ENCODE peak calls at places on chromosomes 6 and 20, in seven cellular contexts. P is hypothalamus, B is H1, C is NCI-H510A, O is amniotic stem cell, Q is uterus, D is tibial nerve. Y is an unnamed sample.

GRCh38 chr6:126307859-126308258 is 32.1 kb upstream of the CENPW start:
- DNase-seq in P (no peak), B (no peak), C (no peak), O (peak; percentile 55), Q (peak; percentile 60), D (no peak), Y (no peak)

GRCh38 chr6:167099707-167100106 is 23.2 kb upstream of the CCR6 start:
- DNase-seq in P (no peak), B (no peak), C (no peak), O (no peak), Q (no peak), D (no peak), Y (no peak)

GRCh38 chr6:45882671-45883070 is 133.0 kb downstream of the CLIC5 start:
- DNase-seq in P (no peak), B (no peak), C (no peak), O (no peak), Q (no peak), D (no peak), Y (no peak)

GRCh38 chr6:157761331-157761921 is 61.6 kb upstream of the SNX9 start:
- DNase-seq in P (no peak), B (no peak), C (no peak), O (no peak), Q (peak; percentile 30), D (no peak), Y (no peak)

GRCh38 chr6:110946498-110946897 is 12.0 kb upstream of the GTF3C6 start:
- DNase-seq in P (no peak), B (no peak), C (no peak), O (no peak), Q (no peak), D (no peak), Y (no peak)

GRCh38 chr6:54094837-54095236 is 16.4 kb upstream of the MLIP start:
- DNase-seq in P (no peak), B (no peak), C (no peak), O (no peak), Q (no peak), D (no peak), Y (no peak)

GRCh38 chr20:42639140-42639539 is 550.6 kb downstream of the PTPRT start:
- DNase-seq in P (no peak), B (no peak), C (no peak), O (no peak), Q (no peak), D (no peak), Y (no peak)

GRCh38 chr20:44768854-44769480 is 23.3 kb downstream of the KCNK15 start:
- DNase-seq in P (no peak), B (no peak), C (no peak), O (no peak), Q (no peak), D (no peak), Y (no peak)

GRCh38 chr6:107045733-107046312 is 17.8 kb downstream of the MTRES1 start:
- DNase-seq in P (no peak), B (no peak), C (no peak), O (no peak), Q (no peak), D (no peak), Y (no peak)

GRCh38 chr6:146719387-146719786 is 120.6 kb downstream of the ADGB start:
- DNase-seq in P (no peak), B (no peak), C (no peak), O (no peak), Q (no peak), D (no peak), Y (no peak)

GRCh38 chr6:159590794-159591193 is 102.2 kb downstream of the SOD2 start:
- DNase-seq in P (no peak), B (no peak), C (no peak), O (no peak), Q (no peak), D (no peak), Y (no peak)

GRCh38 chr6:47524136-47524840 is 46.7 kb downstream of the CD2AP start:
- DNase-seq in P (no peak), B (no peak), C (no peak), O (no peak), Q (no peak), D (no peak), Y (no peak)

GRCh38 chr6:130811932-130812331 is 15.3 kb upstream of the SMLR1 start:
- DNase-seq in P (no peak), B (no peak), C (no peak), O (no peak), Q (no peak), D (no peak), Y (no peak)

GRCh38 chr20:16381444-16381843 is 191.8 kb downstream of the KIF16B start:
- DNase-seq in P (no peak), B (no peak), C (no peak), O (no peak), Q (no peak), D (no peak), Y (no peak)

GRCh38 chr20:57650266-57650665 is 30.0 kb upstream of the ZBP1 start:
- DNase-seq in P (no peak), B (no peak), C (no peak), O (no peak), Q (no peak), D (no peak), Y (peak; percentile 17)

GRCh38 chr20:55390791-55391190 is 614.5 kb downstream of the CBLN4 start:
- DNase-seq in P (no peak), B (no peak), C (no peak), O (no peak), Q (no peak), D (no peak), Y (no peak)

GRCh38 chr20:18188446-18188845 is 50.8 kb downstream of the KAT14 start:
- DNase-seq in P (no peak), B (no peak), C (no peak), O (no peak), Q (no peak), D (no peak), Y (no peak)

GRCh38 chr6:71556141-71556540 is 267.5 kb downstream of the OGFRL1 start:
- DNase-seq in P (no peak), B (no peak), C (no peak), O (no peak), Q (no peak), D (no peak), Y (no peak)

GRCh38 chr6:107823047-107823557 is 1.0 kb downstream of the SCML4 start:
- DNase-seq in P (no peak), B (no peak), C (no peak), O (no peak), Q (no peak), D (no peak), Y (no peak)

GRCh38 chr6:34152806-34153565 is 7.1 kb upstream of the GRM4 start:
- DNase-seq in P (no peak), B (peak; percentile 42), C (no peak), O (no peak), Q (no peak), D (no peak), Y (peak; percentile 47)

GRCh38 chr6:158022749-158023596 is 41.3 kb downstream of the SYNJ2 start:
- DNase-seq in P (no peak), B (no peak), C (no peak), O (no peak), Q (no peak), D (no peak), Y (no peak)

GRCh38 chr6:158660331-158660730 is 10.5 kb downstream of the SYTL3 start:
- DNase-seq in P (no peak), B (peak; percentile 61), C (peak; percentile 80), O (no peak), Q (no peak), D (no peak), Y (no peak)

GRCh38 chr6:82017316-82017715 is 230.2 kb downstream of the IBTK start:
- DNase-seq in P (no peak), B (no peak), C (no peak), O (no peak), Q (peak; percentile 71), D (peak; percentile 79), Y (peak; percentile 39)

GRCh38 chr6:24660100-24660499 is 6.6 kb downstream of the TDP2 start:
- DNase-seq in P (no peak), B (no peak), C (no peak), O (no peak), Q (no peak), D (no peak), Y (no peak)

GRCh38 chr20:31788578-31788977 is 30.6 kb upstream of the MYLK2 start:
- DNase-seq in P (no peak), B (no peak), C (no peak), O (peak; percentile 28), Q (no peak), D (no peak), Y (no peak)

GRCh38 chr6:143734641-143735063 is 56.9 kb downstream of the PHACTR2 start:
- DNase-seq in P (no peak), B (no peak), C (no peak), O (no peak), Q (no peak), D (no peak), Y (no peak)

GRCh38 chr6:148776321-148776966 is 29.6 kb downstream of the UST start:
- DNase-seq in P (no peak), B (no peak), C (no peak), O (no peak), Q (no peak), D (no peak), Y (no peak)

GRCh38 chr6:3001773-3002293 is 2.1 kb downstream of the NQO2 start:
- DNase-seq in P (no peak), B (no peak), C (peak; percentile 11), O (peak; percentile 35), Q (no peak), D (peak; percentile 25), Y (no peak)

GRCh38 chr20:9359561-9360308 is 154.7 kb upstream of the LAMP5 start:
- DNase-seq in P (no peak), B (peak; percentile 62), C (no peak), O (no peak), Q (peak; percentile 45), D (peak; percentile 69), Y (peak; percentile 48)

GRCh38 chr6:90139272-90139817 is 157.3 kb downstream of the BACH2 start:
- DNase-seq in P (no peak), B (no peak), C (peak; percentile 78), O (no peak), Q (no peak), D (no peak), Y (no peak)

GRCh38 chr6:28695671-28696537 is 170.2 kb downstream of the GPX5 start:
- DNase-seq in P (no peak), B (no peak), C (no peak), O (no peak), Q (no peak), D (no peak), Y (no peak)

GRCh38 chr6:40330301-40330721 is 256.9 kb downstream of the LRFN2 start:
- DNase-seq in P (no peak), B (peak; percentile 71), C (no peak), O (no peak), Q (no peak), D (no peak), Y (no peak)

GRCh38 chr20:38924718-38925117 is 1.5 kb upstream of the FAM83D start:
- DNase-seq in P (no peak), B (no peak), C (no peak), O (no peak), Q (no peak), D (no peak), Y (no peak)

GRCh38 chr6:52049252-52050050 is 38.0 kb downstream of the PKHD1 start:
- DNase-seq in P (no peak), B (no peak), C (no peak), O (no peak), Q (no peak), D (no peak), Y (no peak)

GRCh38 chr6:144993870-144994269 is 708.7 kb downstream of the UTRN start:
- DNase-seq in P (no peak), B (no peak), C (no peak), O (peak; percentile 16), Q (no peak), D (no peak), Y (no peak)

GRCh38 chr6:85388531-85388930 is 61.4 kb upstream of the NT5E start:
- DNase-seq in P (no peak), B (no peak), C (no peak), O (no peak), Q (no peak), D (no peak), Y (no peak)

GRCh38 chr20:10673176-10673830 is 496 bp downstream of the JAG1 start:
- DNase-seq in P (peak; percentile 37), B (peak; percentile 67), C (peak; percentile 37), O (no peak), Q (peak; percentile 40), D (no peak), Y (peak; percentile 23)

GRCh38 chr6:9621276-9621675 is 793.6 kb downstream of the TFAP2A start:
- DNase-seq in P (no peak), B (no peak), C (no peak), O (no peak), Q (no peak), D (no peak), Y (no peak)

Y was measured in heart left ventricle.